ENCODE peak calls at places on chromosomes 4 and X, in nine cellular contexts. G is uterus, P is heart left ventricle, I is adrenal gland, U is Peyer's patch, F is HCT116, S is lower leg skin, J is NB4, M is esophagus squamous epithelium. O is an unnamed sample.
A peak's percentile ranks its signal among the peaks of the same experiment; 100 is the strongest.

GRCh38 chr4:88818650-88819470 is 121.2 kb upstream of the NAP1L5 start:
- DNase-seq in F (peak; percentile 31), M (no peak), J (peak; percentile 52), I (peak; percentile 35), U (no peak), S (no peak), P (peak; percentile 32), G (peak; percentile 41), O (peak; percentile 44)

GRCh38 chr4:151948351-151949016 is 187.7 kb upstream of the GATB start:
- DNase-seq in S (no peak), J (no peak), G (no peak), M (no peak), U (no peak), F (no peak), P (no peak), I (no peak), O (no peak)

GRCh38 chr4:764405-765169 is 59.0 kb downstream of the PCGF3 start:
- DNase-seq in M (no peak), P (peak; percentile 10), S (no peak), I (no peak), U (no peak), F (no peak), J (peak; percentile 39), G (no peak), O (no peak)

GRCh38 chr4:149997881-149998421 is 80.3 kb upstream of the DCLK2 start:
- DNase-seq in P (no peak), S (no peak), F (peak; percentile 18), M (no peak), U (no peak), I (no peak), G (no peak), J (no peak), O (no peak)

GRCh38 chr4:90152024-90152423 is 24.8 kb downstream of the CCSER1 start:
- DNase-seq in I (no peak), F (no peak), M (no peak), G (no peak), P (no peak), J (no peak), S (no peak), U (no peak), O (no peak)

GRCh38 chrX:68995780-68996551 is 167.1 kb downstream of the EFNB1 start:
- DNase-seq in I (peak; percentile 64), M (no peak), F (no peak), P (peak; percentile 69), U (peak; percentile 81), S (peak; percentile 85), J (no peak), G (peak; percentile 76), O (no peak)

GRCh38 chr4:7725951-7726350 is 213.7 kb downstream of the AFAP1 start:
- DNase-seq in J (no peak), I (peak; percentile 31), G (no peak), S (no peak), U (no peak), P (no peak), M (no peak), F (no peak), O (no peak)

GRCh38 chr4:25723409-25723808 is 67.8 kb downstream of the SLC34A2 start:
- DNase-seq in M (no peak), F (no peak), I (no peak), S (no peak), J (no peak), G (no peak), P (no peak), U (no peak), O (peak; percentile 9)

GRCh38 chr4:113636877-113637276 is 124.7 kb downstream of the CAMK2D start:
- DNase-seq in J (peak; percentile 77), I (no peak), P (no peak), S (no peak), M (no peak), G (no peak), F (no peak), U (no peak), O (no peak)

GRCh38 chr4:120685756-120686278 is 236.7 kb downstream of the PRDM5 start:
- DNase-seq in F (no peak), J (no peak), G (no peak), I (no peak), M (no peak), P (no peak), S (no peak), U (no peak), O (no peak)

GRCh38 chr4:157185363-157185762 is 35.2 kb upstream of the GRIA2 start:
- DNase-seq in M (no peak), J (no peak), U (no peak), P (no peak), F (no peak), G (no peak), I (no peak), S (no peak), O (no peak)

GRCh38 chr4:676871-677235 is 2.5 kb downstream of the MYL5 start:
- DNase-seq in I (no peak), U (no peak), G (no peak), S (no peak), M (no peak), F (no peak), J (no peak), P (no peak), O (no peak)

GRCh38 chrX:56795309-56795868 is 66.3 kb downstream of the NBDY start:
- DNase-seq in J (no peak), G (no peak), S (peak; percentile 53), F (no peak), M (no peak), I (no peak), P (no peak), U (no peak), O (no peak)

GRCh38 chr4:170025523-170026252 is 507 bp downstream of the MFAP3L start:
- DNase-seq in G (peak; percentile 35), P (peak; percentile 30), M (no peak), J (no peak), U (no peak), F (no peak), I (peak; percentile 19), S (peak; percentile 86), O (peak; percentile 59)

GRCh38 chrX:120207009-120207610 is 43.5 kb upstream of the ZBTB33 start:
- DNase-seq in P (no peak), S (no peak), F (no peak), J (no peak), I (no peak), U (no peak), G (no peak), M (no peak), O (no peak)

GRCh38 chr4:48899950-48900349 is 6.6 kb downstream of the OCIAD2 start:
- DNase-seq in I (no peak), J (peak; percentile 62), M (no peak), S (no peak), U (no peak), P (no peak), F (no peak), G (no peak), O (no peak)

GRCh38 chrX:118216488-118216887 is 99.9 kb upstream of the KLHL13 start:
- DNase-seq in P (no peak), S (no peak), I (no peak), J (no peak), M (no peak), F (no peak), G (no peak), U (peak; percentile 37), O (no peak)

GRCh38 chr4:153931804-153932203 is 142.9 kb upstream of the SFRP2 start:
- DNase-seq in M (no peak), I (no peak), P (no peak), F (no peak), G (no peak), U (no peak), S (no peak), J (peak; percentile 9), O (no peak)

GRCh38 chrX:28312965-28313364 is 274.3 kb upstream of the IL1RAPL1 start:
- DNase-seq in G (no peak), P (no peak), I (no peak), U (no peak), S (no peak), F (no peak), J (no peak), M (no peak), O (no peak)

GRCh38 chr4:149077142-149077541 is 634.9 kb upstream of the NR3C2 start:
- DNase-seq in G (no peak), I (no peak), P (no peak), M (no peak), U (no peak), F (no peak), J (no peak), S (no peak), O (peak; percentile 75)

GRCh38 chr4:152690706-152691651 is 11.2 kb upstream of the TMEM154 start:
- DNase-seq in G (no peak), J (no peak), U (no peak), P (peak; percentile 40), S (no peak), M (no peak), F (no peak), I (no peak), O (no peak)

GRCh38 chrX:108186811-108187210 is 95.2 kb downstream of the ATG4A start:
- DNase-seq in G (no peak), P (no peak), I (no peak), M (no peak), J (no peak), S (no peak), U (no peak), F (peak; percentile 46), O (no peak)

GRCh38 chrX:110407910-110408545 is 49.4 kb downstream of the RTL9 start:
- DNase-seq in I (peak; percentile 69), F (peak; percentile 39), S (no peak), P (no peak), M (no peak), J (peak; percentile 60), U (no peak), G (no peak), O (peak; percentile 84)

GRCh38 chrX:133369065-133369464 is 46.2 kb downstream of the GPC4 start:
- DNase-seq in J (no peak), M (no peak), G (no peak), U (no peak), F (no peak), P (no peak), I (no peak), S (no peak), O (no peak)
- TF ChIP-seq POLR2A in J (no peak), M (no peak), G (no peak), U (no peak), F (no peak), P (no peak), I (no peak), S (no peak), O (no peak)

GRCh38 chr4:145179201-145179860 is 1.1 kb downstream of the OTUD4 start:
- DNase-seq in P (peak; percentile 76), U (peak; percentile 85), S (peak; percentile 91), J (peak; percentile 80), I (peak; percentile 77), F (peak; percentile 26), M (peak; percentile 10), G (peak; percentile 63), O (peak; percentile 83)
- TF ChIP-seq POLR2A in P (no peak), U (peak; percentile 56), S (no peak), J (no peak), I (peak; percentile 64), F (no peak), M (no peak), G (no peak), O (peak; percentile 66)

GRCh38 chrX:133475953-133476352 is 60.7 kb upstream of the GPC4 start:
- DNase-seq in G (no peak), M (no peak), I (no peak), S (no peak), F (no peak), J (no peak), P (no peak), U (no peak), O (no peak)
- TF ChIP-seq POLR2A in G (no peak), M (no peak), I (no peak), S (no peak), F (no peak), J (no peak), P (no peak), U (no peak), O (no peak)

GRCh38 chrX:78886550-78886949 is 58.6 kb upstream of the P2RY10 start:
- DNase-seq in M (no peak), S (no peak), P (no peak), J (peak; percentile 30), U (no peak), G (no peak), I (no peak), F (no peak), O (no peak)
- TF ChIP-seq POLR2A in M (no peak), S (no peak), P (no peak), J (no peak), U (no peak), G (no peak), I (no peak), F (no peak), O (no peak)

O was measured in erythroblast.